ENCODE peak calls at places on chromosomes 7 and 10, in nine cellular contexts. Q is adrenal gland; K is breast epithelium; H is psoas muscle; L is thyroid gland; C is IMR-90; R is heart left ventricle; D is CD8-positive, alpha-beta T cell; A is cardiac muscle cell. B is an unnamed sample.

GRCh38 chr10:77583527-77583926 is 54.1 kb downstream of the KCNMA1 start:
- DNase-seq in Q (no peak), K (no peak), H (no peak), L (no peak), C (no peak), R (no peak), D (no peak), A (no peak), B (no peak)

GRCh38 chr10:15141136-15142067 is 27.1 kb downstream of the NMT2 start:
- DNase-seq in Q (no peak), K (no peak), H (no peak), L (no peak), C (no peak), R (no peak), D (no peak), A (no peak), B (no peak)

GRCh38 chr7:26857534-26858228 is 6.7 kb downstream of the SKAP2 start:
- DNase-seq in Q (peak), K (no peak), H (peak), L (no peak), C (peak), R (no peak), D (no peak), A (no peak), B (no peak)

GRCh38 chr10:84328303-84329093 is at the start of gene CCSER2:
- DNase-seq in Q (peak), K (peak), H (peak), L (peak), C (peak), R (peak), D (peak), A (peak), B (peak)

GRCh38 chr10:1116051-1116450 is 59.9 kb downstream of the WDR37 start:
- DNase-seq in Q (peak), K (no peak), H (no peak), L (no peak), C (no peak), R (no peak), D (no peak), A (no peak), B (no peak)

GRCh38 chr7:129530881-129531391 is 28.6 kb downstream of the SMKR1 start:
- DNase-seq in Q (no peak), K (no peak), H (no peak), L (no peak), C (peak), R (no peak), D (no peak), A (peak), B (no peak)

GRCh38 chr7:159212226-159212625 is 67.6 kb upstream of the VIPR2 start:
- DNase-seq in Q (no peak), K (no peak), H (no peak), L (no peak), C (no peak), R (no peak), D (no peak), A (no peak), B (no peak)

GRCh38 chr7:44282601-44283171 is 42.7 kb downstream of the CAMK2B start:
- DNase-seq in Q (peak), K (peak), H (peak), L (no peak), C (no peak), R (peak), D (no peak), A (no peak), B (peak)

GRCh38 chr10:3178070-3178469 is 5.5 kb upstream of the PITRM1 start:
- DNase-seq in Q (no peak), K (no peak), H (no peak), L (no peak), C (no peak), R (no peak), D (no peak), A (no peak), B (no peak)

GRCh38 chr7:18663321-18663720 is 167.8 kb downstream of the HDAC9 start:
- DNase-seq in Q (no peak), K (no peak), H (no peak), L (no peak), C (no peak), R (peak), D (no peak), A (no peak), B (no peak)

GRCh38 chr7:18666107-18666728 is 170.7 kb downstream of the HDAC9 start:
- DNase-seq in Q (peak), K (peak), H (peak), L (peak), C (peak), R (peak), D (peak), A (peak), B (peak)

GRCh38 chr7:18671176-18671575 is 175.6 kb downstream of the HDAC9 start:
- DNase-seq in Q (no peak), K (no peak), H (no peak), L (no peak), C (no peak), R (no peak), D (no peak), A (no peak), B (no peak)

GRCh38 chr7:18667466-18667865 is 171.9 kb downstream of the HDAC9 start:
- DNase-seq in Q (no peak), K (no peak), H (no peak), L (no peak), C (peak), R (no peak), D (no peak), A (peak), B (no peak)
- H3K27ac ChIP-seq in Q (no peak), K (no peak), H (no peak), L (peak), C (no peak), R (peak), D (no peak), A (no peak), B (no peak)

GRCh38 chr10:51876979-51877378 is 177.6 kb upstream of the CSTF2T start:
- DNase-seq in Q (no peak), K (no peak), H (no peak), L (no peak), C (no peak), R (no peak), D (no peak), A (no peak), B (no peak)
- TF ChIP-seq CTCF in Q (no peak), K (no peak), H (no peak), L (no peak), C (no peak), R (no peak), D (no peak), A (no peak), B (no peak)

DNA sequence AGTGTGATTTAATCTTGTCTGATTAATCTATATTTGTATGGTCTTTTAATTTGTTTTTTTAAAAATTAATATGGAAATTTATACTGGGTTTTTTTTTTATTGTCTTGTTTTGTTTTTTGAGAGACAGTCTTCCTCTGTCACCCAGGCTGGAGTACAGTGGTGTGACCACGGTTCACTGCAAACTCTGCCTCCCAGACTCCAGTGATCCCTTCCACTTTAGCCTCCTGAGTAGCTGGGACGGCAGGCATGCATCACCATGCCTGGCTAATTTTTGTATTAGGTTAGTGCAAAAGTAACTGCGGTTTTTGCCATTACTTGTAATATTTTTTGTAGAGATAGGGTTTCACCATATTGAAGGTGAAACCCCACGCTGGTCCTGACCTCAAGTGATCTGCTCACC is 73.1 kb downstream of the TET1 start:
- DNase-seq in Q (no peak), K (no peak), H (no peak), L (peak), C (no peak), R (no peak), D (no peak), A (no peak), B (no peak)
- H3K4me3 ChIP-seq in Q (no peak), K (no peak), H (no peak), L (no peak), C (no peak), R (no peak), D (no peak), A (no peak), B (no peak)

DNA sequence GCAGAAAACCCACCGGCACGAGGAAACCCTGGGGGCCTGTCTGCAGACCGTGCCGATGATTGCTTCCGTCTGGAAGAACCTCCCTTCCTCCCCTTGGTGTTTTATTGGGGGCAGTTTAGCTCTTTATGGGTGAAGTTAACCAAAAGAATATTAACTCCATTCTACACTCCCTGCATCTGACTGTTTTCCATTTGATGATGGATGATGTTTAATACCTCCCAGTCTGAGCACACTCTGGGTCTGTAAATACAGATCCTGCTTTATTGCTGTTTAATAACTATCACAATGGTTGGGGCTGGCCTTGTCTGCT is 185.5 kb downstream of the MAD1L1 start:
- DNase-seq in Q (no peak), K (no peak), H (peak), L (no peak), C (no peak), R (no peak), D (no peak), A (no peak), B (no peak)
- H3K27ac ChIP-seq in Q (no peak), K (no peak), H (no peak), L (no peak), C (no peak), R (no peak), D (no peak), A (no peak), B (no peak)

GRCh38 chr7:23654508-23654907 is 25.5 kb upstream of the FAM221A start:
- DNase-seq in Q (peak), K (no peak), H (no peak), L (peak), C (peak), R (no peak), D (no peak), A (peak), B (no peak)

GRCh38 chr7:23658831-23659427 is 21.1 kb upstream of the FAM221A start:
- DNase-seq in Q (no peak), K (no peak), H (no peak), L (no peak), C (no peak), R (no peak), D (no peak), A (no peak), B (no peak)

GRCh38 chr7:23653942-23654341 is 26.1 kb upstream of the FAM221A start:
- DNase-seq in Q (no peak), K (no peak), H (no peak), L (no peak), C (no peak), R (no peak), D (no peak), A (no peak), B (no peak)

GRCh38 chr7:23655433-23655832 is 24.6 kb upstream of the FAM221A start:
- DNase-seq in Q (no peak), K (no peak), H (no peak), L (no peak), C (no peak), R (no peak), D (no peak), A (no peak), B (no peak)
- TF ChIP-seq CTCF in Q (no peak), K (no peak), H (no peak), L (no peak), C (no peak), R (no peak), D (no peak), A (no peak), B (no peak)

GRCh38 chr7:37912756-37913155 is 3.9 kb downstream of the SFRP4 start:
- DNase-seq in Q (no peak), K (no peak), H (no peak), L (no peak), C (no peak), R (no peak), D (no peak), A (no peak), B (no peak)

GRCh38 chr7:37916673-37917660 is at the start of gene SFRP4:
- DNase-seq in Q (peak), K (no peak), H (peak), L (peak), C (peak), R (peak), D (no peak), A (peak), B (peak)

GRCh38 chr7:37918526-37918925 is 1.9 kb upstream of the SFRP4 start:
- DNase-seq in Q (no peak), K (no peak), H (no peak), L (no peak), C (no peak), R (no peak), D (no peak), A (no peak), B (no peak)

GRCh38 chr7:37915438-37915837 is 1.2 kb downstream of the SFRP4 start:
- DNase-seq in Q (peak), K (no peak), H (no peak), L (peak), C (no peak), R (no peak), D (no peak), A (peak), B (no peak)

GRCh38 chr7:37916017-37916672 is 472 bp downstream of the SFRP4 start:
- DNase-seq in Q (peak), K (no peak), H (peak), L (peak), C (no peak), R (peak), D (no peak), A (peak), B (no peak)
- H3K4me3 ChIP-seq in Q (no peak), K (peak), H (peak), L (no peak), C (no peak), R (peak), D (no peak), A (peak), B (peak)

DNA sequence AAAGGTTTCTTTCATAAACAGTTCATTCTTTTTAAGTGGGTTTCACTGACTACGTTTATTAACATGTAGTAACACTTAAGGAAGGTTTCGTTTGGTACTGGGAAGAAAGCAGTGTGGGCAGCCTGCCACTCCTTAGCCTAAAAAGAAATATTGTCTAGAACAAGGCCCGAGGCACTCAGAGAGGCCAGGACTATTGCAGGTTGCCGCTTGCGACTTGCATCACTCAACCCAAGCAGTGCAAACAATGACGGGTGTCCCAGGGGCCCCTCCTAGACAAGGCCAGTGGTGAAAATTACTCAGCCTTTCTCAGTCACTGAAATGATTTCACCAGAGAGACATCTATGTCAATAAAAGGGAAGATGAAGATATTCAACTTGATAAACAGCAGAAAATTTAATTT is 243.9 kb downstream of the SNX13 start:
- DNase-seq in Q (no peak), K (peak), H (peak), L (no peak), C (peak), R (peak), D (no peak), A (peak), B (no peak)
- H3K27ac ChIP-seq in Q (no peak), K (peak), H (no peak), L (no peak), C (peak), R (peak), D (no peak), A (no peak), B (no peak)

B was measured in ascending aorta.